ENCODE peak calls at places on chromosomes 13 and 19, in ten cellular contexts. F is CD8-positive, alpha-beta T cell; E is uterus; J is ovary; K is activated B cell treated with CpG ODN at 0.5 μM for 24 hours; I is IMR-90; C is nephron progenitor cell; M is mesothelial cell of epicardium; B is A549; A is kidney epithelial cell. W is an unnamed sample.

GRCh38 chr13:101308247-101309013 is 107.9 kb downstream of the NALCN start:
- DNase-seq in F (no peak), E (no peak), J (no peak), K (no peak), I (no peak), C (no peak), M (no peak), B (no peak), A (no peak), W (no peak)

GRCh38 chr19:37975071-37975470 is 68.1 kb downstream of the SIPA1L3 start:
- DNase-seq in F (no peak), E (no peak), J (no peak), K (no peak), I (no peak), C (no peak), M (no peak), B (no peak), A (no peak), W (no peak)

GRCh38 chr13:32029684-32030083 is 1.9 kb upstream of the FRY start:
- DNase-seq in F (no peak), E (no peak), J (no peak), K (no peak), I (no peak), C (no peak), M (no peak), B (no peak), A (no peak), W (no peak)

GRCh38 chr13:102373221-102373620 is 28.6 kb downstream of the FGF14 start:
- DNase-seq in F (no peak), E (no peak), J (no peak), K (no peak), I (no peak), C (no peak), M (no peak), B (no peak), A (no peak), W (no peak)

GRCh38 chr19:18408053-18408476 is 10.6 kb upstream of the LRRC25 start:
- DNase-seq in F (no peak), E (no peak), J (no peak), K (peak; percentile 81), I (no peak), C (peak; percentile 39), M (no peak), B (no peak), A (peak; percentile 88), W (no peak)

GRCh38 chr19:35845215-35846037 is 6.9 kb downstream of the NPHS1 start:
- DNase-seq in F (no peak), E (no peak), J (no peak), K (no peak), I (no peak), C (peak; percentile 50), M (no peak), B (peak; percentile 84), A (no peak), W (no peak)

GRCh38 chr13:20191902-20192469 is 752 bp downstream of the GJB2 start:
- DNase-seq in F (no peak), E (no peak), J (no peak), K (no peak), I (no peak), C (peak; percentile 23), M (no peak), B (peak; percentile 16), A (no peak), W (no peak)

GRCh38 chr13:73210218-73210883 is 151.5 kb downstream of the KLF5 start:
- DNase-seq in F (no peak), E (no peak), J (no peak), K (no peak), I (no peak), C (no peak), M (no peak), B (peak; percentile 39), A (no peak), W (no peak)

GRCh38 chr19:46578450-46578849 is 22.7 kb upstream of the CALM3 start:
- DNase-seq in F (no peak), E (no peak), J (no peak), K (no peak), I (no peak), C (no peak), M (no peak), B (no peak), A (no peak), W (no peak)

GRCh38 chr19:1668339-1669123 is 16.1 kb upstream of the TCF3 start:
- DNase-seq in F (no peak), E (no peak), J (no peak), K (peak; percentile 68), I (no peak), C (peak; percentile 41), M (no peak), B (no peak), A (no peak), W (no peak)

GRCh38 chr13:82597737-82598136 is 1284.5 kb downstream of the SLITRK1 start:
- DNase-seq in F (no peak), E (no peak), J (no peak), K (no peak), I (no peak), C (no peak), M (no peak), B (no peak), A (no peak), W (no peak)

GRCh38 chr19:4676955-4677731 is 7.0 kb upstream of the MYDGF start:
- DNase-seq in F (no peak), E (no peak), J (no peak), K (no peak), I (peak; percentile 35), C (peak; percentile 50), M (no peak), B (peak; percentile 81), A (no peak), W (no peak)

GRCh38 chr13:25490236-25490635 is 118.5 kb downstream of the ATP8A2 start:
- DNase-seq in F (no peak), E (no peak), J (no peak), K (no peak), I (no peak), C (no peak), M (no peak), B (no peak), A (no peak), W (no peak)

GRCh38 chr13:25489238-25489637 is 117.5 kb downstream of the ATP8A2 start:
- DNase-seq in F (no peak), E (no peak), J (no peak), K (no peak), I (no peak), C (no peak), M (no peak), B (no peak), A (no peak), W (no peak)

GRCh38 chr13:25493930-25494707 is 122.3 kb downstream of the ATP8A2 start:
- DNase-seq in F (no peak), E (no peak), J (no peak), K (no peak), I (no peak), C (peak; percentile 42), M (no peak), B (no peak), A (no peak), W (no peak)

DNA sequence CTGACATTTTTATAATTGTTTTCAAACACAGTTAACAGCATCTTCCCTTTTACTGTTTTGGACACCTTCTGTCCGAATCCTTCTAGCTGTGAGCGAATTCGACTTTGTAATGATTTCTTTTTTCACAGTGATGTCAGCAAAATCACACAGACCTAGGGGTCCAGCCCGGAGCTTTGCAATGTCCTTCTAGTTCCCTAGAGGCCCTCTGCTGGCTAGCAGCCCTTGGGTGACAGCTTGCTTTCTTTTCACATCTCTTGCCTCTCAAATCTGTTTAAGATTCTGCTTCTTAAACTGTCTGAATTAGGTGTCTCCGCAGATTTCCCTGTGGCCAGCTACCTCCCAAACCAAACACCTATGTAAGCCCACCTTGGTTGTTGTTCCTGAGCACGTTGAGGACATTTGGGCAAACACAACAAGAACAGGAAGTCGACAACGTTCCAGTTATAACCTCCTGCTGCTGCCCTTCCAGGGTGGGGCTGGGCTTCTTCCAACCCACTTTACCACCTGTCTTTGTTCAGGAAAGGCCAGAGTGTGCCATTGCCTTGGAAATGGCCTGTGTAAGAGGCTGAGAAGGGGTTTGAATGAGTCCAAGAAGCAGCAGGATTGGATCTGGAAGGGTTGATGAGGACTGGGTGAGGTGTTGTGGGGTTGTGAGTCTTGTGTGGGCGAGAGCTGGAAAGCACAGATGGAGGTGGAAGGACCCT is 123.1 kb downstream of the ATP8A2 start:
- DNase-seq in F (no peak), E (no peak), J (no peak), K (no peak), I (no peak), C (no peak), M (no peak), B (no peak), A (no peak), W (no peak)
- TF ChIP-seq CTCF in F (no peak), E (no peak), J (no peak), K (no peak), I (no peak), C (no peak), M (no peak), B (no peak), A (no peak), W (no peak)

GRCh38 chr13:28796938-28797257 is 23.2 kb upstream of the MTUS2 start:
- DNase-seq in F (no peak), E (no peak), J (no peak), K (no peak), I (no peak), C (no peak), M (no peak), B (no peak), A (no peak), W (no peak)
- TF ChIP-seq CTCF in F (no peak), E (no peak), J (no peak), K (no peak), I (no peak), C (no peak), M (peak; percentile 28), B (no peak), A (no peak), W (no peak)

DNA sequence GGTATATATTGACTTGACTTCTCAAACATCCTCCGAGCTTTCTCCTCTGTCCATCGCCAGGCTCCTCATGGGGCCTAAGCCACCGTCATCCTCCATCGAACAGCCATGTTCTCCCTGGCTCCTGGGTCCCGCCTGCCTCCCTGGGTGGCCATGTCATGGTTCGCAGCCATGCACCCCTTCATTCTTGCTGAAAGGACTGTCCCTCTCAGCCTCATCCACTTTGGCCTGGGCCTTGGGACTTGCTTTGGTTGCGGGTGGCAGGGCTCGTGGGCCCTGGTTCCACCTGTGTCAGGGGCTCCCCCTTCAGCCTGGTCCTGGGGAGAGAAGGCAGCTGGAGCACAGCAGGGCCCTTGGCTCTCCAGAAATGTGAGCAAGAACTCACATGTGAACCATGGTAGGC is 183.8 kb downstream of the KATNAL1 start:
- DNase-seq in F (no peak), E (no peak), J (no peak), K (no peak), I (no peak), C (no peak), M (no peak), B (no peak), A (no peak), W (no peak)
- TF ChIP-seq CTCF in F (no peak), E (no peak), J (no peak), K (no peak), I (no peak), C (no peak), M (no peak), B (no peak), A (no peak), W (no peak)

DNA sequence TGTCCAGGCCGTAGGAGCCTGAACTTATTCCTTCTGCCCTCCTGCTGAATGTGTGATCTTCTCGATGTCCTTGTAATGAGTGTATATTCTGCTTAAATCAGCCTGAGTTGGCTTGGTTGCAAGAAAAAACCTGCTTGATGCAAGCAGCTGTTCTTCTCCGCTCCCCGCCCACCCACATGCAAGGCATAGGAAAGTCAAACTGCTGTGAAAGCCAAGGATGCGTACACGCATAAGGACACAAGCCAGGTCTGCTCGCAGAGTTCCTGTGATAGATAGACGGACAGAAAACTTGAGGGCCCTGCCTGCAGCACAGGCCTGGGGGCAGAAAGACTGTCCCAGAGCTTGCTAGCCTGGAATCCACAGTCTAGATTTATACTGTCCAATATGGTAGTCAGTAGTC is 101.1 kb downstream of the DNAJC15 start:
- DNase-seq in F (no peak), E (no peak), J (no peak), K (no peak), I (no peak), C (no peak), M (no peak), B (no peak), A (no peak), W (no peak)
- TF ChIP-seq CTCF in F (no peak), E (no peak), J (no peak), K (no peak), I (no peak), C (no peak), M (no peak), B (no peak), A (no peak), W (no peak)

W was measured in osteocyte.